ENCODE peak calls at places on chromosomes 12 and 14, in six cellular contexts. G, O, R, H, T and I are unnamed samples.
A peak's percentile ranks its signal among the peaks of the same experiment; 100 is the strongest.

GRCh38 chr14:67576216-67576615 is 23.9 kb downstream of the PIGH start:
- DNase-seq in G (no peak), O (no peak), R (no peak), H (no peak), T (no peak), I (no peak)

GRCh38 chr12:124381454-124382207 is 86.7 kb downstream of the RFLNA start:
- DNase-seq in G (no peak), O (peak; percentile 96), R (no peak), H (no peak), T (no peak), I (peak; percentile 69)

GRCh38 chr14:50109342-50109741 is 7.0 kb downstream of the VCPKMT start:
- DNase-seq in G (no peak), O (no peak), R (no peak), H (peak; percentile 11), T (no peak), I (no peak)

GRCh38 chr14:51094282-51094821 is 553 bp downstream of the TRIM9 start:
- DNase-seq in G (peak; percentile 8), O (peak; percentile 48), R (peak; percentile 40), H (peak; percentile 32), T (no peak), I (peak; percentile 48)

GRCh38 chr14:91358654-91359210 is 58.9 kb downstream of the CCDC88C start:
- DNase-seq in G (no peak), O (no peak), R (no peak), H (no peak), T (no peak), I (no peak)

GRCh38 chr12:46374711-46375110 is 2.1 kb upstream of the SLC38A2 start:
- DNase-seq in G (no peak), O (no peak), R (no peak), H (no peak), T (no peak), I (no peak)

GRCh38 chr12:104671407-104672095 is 214.8 kb downstream of the CHST11 start:
- DNase-seq in G (no peak), O (peak; percentile 88), R (peak; percentile 91), H (peak; percentile 69), T (no peak), I (no peak)

GRCh38 chr12:68237523-68238070 is 12.0 kb upstream of the IL26 start:
- DNase-seq in G (no peak), O (no peak), R (no peak), H (peak; percentile 18), T (no peak), I (no peak)

GRCh38 chr12:111780615-111781014 is 13.9 kb downstream of the ALDH2 start:
- DNase-seq in G (no peak), O (no peak), R (no peak), H (no peak), T (no peak), I (no peak)

GRCh38 chr12:89319111-89319510 is 33.2 kb downstream of the DUSP6 start:
- DNase-seq in G (no peak), O (peak; percentile 45), R (no peak), H (no peak), T (no peak), I (no peak)

GRCh38 chr12:79373896-79374499 is 316.8 kb downstream of the PAWR start:
- DNase-seq in G (peak; percentile 5), O (no peak), R (peak; percentile 35), H (peak; percentile 57), T (peak; percentile 18), I (peak; percentile 31)

GRCh38 chr14:105853089-105853906 is 326.9 kb downstream of the TMEM121 start:
- DNase-seq in G (no peak), O (peak; percentile 30), R (no peak), H (no peak), T (no peak), I (peak; percentile 20)

GRCh38 chr14:28813810-28814209 is 47.2 kb downstream of the FOXG1 start:
- DNase-seq in G (no peak), O (no peak), R (no peak), H (no peak), T (no peak), I (no peak)

GRCh38 chr14:65131176-65131765 is 29.0 kb upstream of the MAX start:
- DNase-seq in G (no peak), O (no peak), R (no peak), H (no peak), T (no peak), I (no peak)

GRCh38 chr12:126847005-126847629 is 1419.9 kb upstream of the TMEM132C start:
- DNase-seq in G (no peak), O (no peak), R (no peak), H (no peak), T (no peak), I (no peak)

GRCh38 chr14:93007225-93007997 is 84.5 kb downstream of the CHGA start:
- DNase-seq in G (no peak), O (peak; percentile 66), R (no peak), H (no peak), T (no peak), I (no peak)

GRCh38 chr12:117038023-117038680 is 61.1 kb downstream of the TESC start:
- DNase-seq in G (no peak), O (peak; percentile 9), R (no peak), H (no peak), T (no peak), I (no peak)

GRCh38 chr12:56645201-56645716 is 525 bp downstream of the ATP5F1B start:
- DNase-seq in G (no peak), O (peak; percentile 52), R (peak; percentile 20), H (peak; percentile 21), T (peak; percentile 40), I (no peak)

GRCh38 chr14:71203306-71203705 is 296.0 kb downstream of the PCNX1 start:
- DNase-seq in G (no peak), O (no peak), R (no peak), H (no peak), T (no peak), I (no peak)